ENCODE peak calls at places on chromosomes 12 and 14, in ten cellular contexts. C is heart left ventricle, P is uterus, J is brain microvascular endothelial cell, W is Peyer's patch, S is lower lobe of right lung, B is tibial nerve, K is cardiac muscle cell, X is H9, A is suprapubic skin. F is an unnamed sample.

GRCh38 chr12:33476058-33476457 is 36.4 kb upstream of the SYT10 start:
- DNase-seq in C (no peak), P (no peak), J (no peak), W (no peak), S (no peak), B (no peak), K (no peak), X (no peak), A (no peak), F (no peak)

GRCh38 chr12:14953752-14954151 is 7.6 kb downstream of the ARHGDIB start:
- DNase-seq in C (no peak), P (no peak), J (no peak), W (no peak), S (no peak), B (no peak), K (no peak), X (no peak), A (no peak), F (no peak)

GRCh38 chr12:10235761-10236631 is 23.3 kb downstream of the GABARAPL1 start:
- DNase-seq in C (no peak), P (no peak), J (no peak), W (peak; percentile 77), S (no peak), B (no peak), K (peak; percentile 61), X (no peak), A (no peak), F (no peak)

GRCh38 chr12:124191024-124191359 is 103.9 kb upstream of the RFLNA start:
- DNase-seq in C (no peak), P (no peak), J (no peak), W (no peak), S (no peak), B (no peak), K (peak; percentile 23), X (no peak), A (no peak), F (no peak)

GRCh38 chr14:93870377-93870776 is 56.8 kb upstream of the FAM181A start:
- DNase-seq in C (no peak), P (no peak), J (no peak), W (no peak), S (no peak), B (no peak), K (no peak), X (no peak), A (no peak), F (no peak)

GRCh38 chr12:114443607-114444421 is 37.9 kb upstream of the TBX5 start:
- DNase-seq in C (peak; percentile 62), P (no peak), J (no peak), W (no peak), S (no peak), B (no peak), K (no peak), X (peak; percentile 53), A (no peak), F (no peak)

GRCh38 chr14:36424478-36425102 is 95.4 kb downstream of the NKX2-1 start:
- DNase-seq in C (no peak), P (no peak), J (no peak), W (no peak), S (no peak), B (no peak), K (no peak), X (no peak), A (no peak), F (no peak)

GRCh38 chr12:108666326-108666995 is 32.8 kb upstream of the SELPLG start:
- DNase-seq in C (no peak), P (peak; percentile 50), J (no peak), W (no peak), S (no peak), B (peak; percentile 43), K (peak; percentile 73), X (no peak), A (no peak), F (no peak)

GRCh38 chr12:50033317-50033679 is 8.0 kb upstream of the RACGAP1 start:
- DNase-seq in C (no peak), P (no peak), J (no peak), W (peak; percentile 50), S (peak; percentile 53), B (no peak), K (no peak), X (no peak), A (no peak), F (no peak)

GRCh38 chr14:67680121-67680602 is 5.7 kb upstream of the VTI1B start:
- DNase-seq in C (no peak), P (no peak), J (peak; percentile 92), W (no peak), S (no peak), B (no peak), K (peak; percentile 92), X (no peak), A (no peak), F (peak; percentile 59)
- H3K27ac ChIP-seq in C (no peak overlapping the region), P (no peak overlapping the region), J (peak overlapping the region; percentile 70), W (no peak overlapping the region), S (no peak overlapping the region), B (no peak overlapping the region), K (no peak overlapping the region), X (no peak overlapping the region), A (no peak overlapping the region), F (peak overlapping the region; percentile 73)

DNA sequence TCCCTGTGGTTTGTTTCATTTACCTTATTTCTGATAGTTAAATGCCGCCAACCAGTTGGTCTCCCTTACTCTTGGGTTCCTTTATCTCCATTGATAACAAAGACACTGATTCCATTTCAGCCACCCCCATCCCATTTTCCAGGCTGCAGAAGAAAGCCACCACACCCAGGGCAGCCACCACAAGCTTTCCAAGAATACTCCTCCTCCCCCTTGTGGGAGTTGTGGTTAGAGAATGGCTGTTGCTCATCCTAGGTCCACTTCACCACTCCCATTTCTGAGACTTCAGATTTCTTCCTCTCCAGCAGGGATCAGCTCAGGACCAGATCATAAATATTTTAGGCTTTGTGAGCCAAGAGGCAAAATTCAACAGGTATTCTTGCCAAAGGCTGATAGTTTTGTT is 73.9 kb downstream of the ANO4 start:
- DNase-seq in C (no peak), P (no peak), J (no peak), W (no peak), S (no peak), B (no peak), K (peak; percentile 34), X (no peak), A (no peak), F (no peak)
- TF ChIP-seq CTCF in C (no peak), P (no peak), J (peak; percentile 12), W (no peak), S (no peak), B (no peak), K (no peak), X (no peak), A (no peak), F (no peak)

GRCh38 chr14:20632831-20633771 is 8.4 kb downstream of the OR6S1 start:
- DNase-seq in C (no peak), P (peak; percentile 62), J (peak; percentile 85), W (peak; percentile 63), S (no peak), B (peak; percentile 34), K (peak; percentile 76), X (peak; percentile 92), A (no peak), F (peak; percentile 53)
- H3K27ac ChIP-seq in C (no peak overlapping the region), P (peak overlapping the region; percentile 19), J (no peak overlapping the region), W (no peak overlapping the region), S (no peak overlapping the region), B (no peak overlapping the region), K (no peak overlapping the region), X (peak overlapping the region; percentile 2), A (no peak overlapping the region), F (no peak overlapping the region)

GRCh38 chr12:57031789-57032188 is 15.5 kb upstream of the TAC3 start:
- DNase-seq in C (no peak), P (no peak), J (no peak), W (no peak), S (no peak), B (no peak), K (no peak), X (no peak), A (no peak), F (no peak)

GRCh38 chr12:57027805-57028153 is 11.4 kb upstream of the TAC3 start:
- DNase-seq in C (no peak), P (no peak), J (no peak), W (no peak), S (no peak), B (no peak), K (no peak), X (no peak), A (no peak), F (no peak)

GRCh38 chr12:57027011-57027804 is 10.9 kb upstream of the TAC3 start:
- DNase-seq in C (no peak), P (no peak), J (no peak), W (no peak), S (no peak), B (no peak), K (no peak), X (no peak), A (no peak), F (no peak)

GRCh38 chr12:57033428-57033827 is 16.5 kb downstream of the MYO1A start:
- DNase-seq in C (no peak), P (no peak), J (no peak), W (no peak), S (no peak), B (no peak), K (no peak), X (no peak), A (no peak), F (no peak)

DNA sequence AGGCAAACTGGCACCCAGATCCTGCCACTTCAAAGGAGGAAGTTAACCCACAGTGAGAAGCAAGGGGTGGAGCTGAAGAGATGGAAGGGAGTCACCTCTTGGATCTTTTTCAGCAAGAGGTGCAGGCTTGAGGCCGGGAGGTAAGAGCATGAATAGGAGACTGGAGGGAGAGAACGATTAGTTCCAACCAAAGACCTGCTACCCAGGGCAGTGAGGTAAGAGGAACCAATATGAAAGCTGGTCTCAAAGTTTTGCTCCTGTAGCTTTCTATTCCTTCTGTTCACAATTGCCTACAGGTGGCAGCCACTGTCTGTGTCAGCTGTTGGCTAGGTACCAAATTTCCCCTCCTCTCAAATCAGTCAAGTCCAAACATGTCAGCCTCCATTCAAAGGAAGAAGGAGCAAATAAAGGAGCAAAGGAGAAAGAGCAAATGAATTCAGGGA is 14.9 kb upstream of the TAC3 start:
- DNase-seq in C (no peak), P (no peak), J (no peak), W (no peak), S (no peak), B (no peak), K (no peak), X (no peak), A (no peak), F (no peak)
- TF ChIP-seq CTCF in C (no peak), P (no peak), J (no peak), W (no peak), S (no peak), B (no peak), K (no peak), X (peak; percentile 30), A (no peak), F (no peak)

DNA sequence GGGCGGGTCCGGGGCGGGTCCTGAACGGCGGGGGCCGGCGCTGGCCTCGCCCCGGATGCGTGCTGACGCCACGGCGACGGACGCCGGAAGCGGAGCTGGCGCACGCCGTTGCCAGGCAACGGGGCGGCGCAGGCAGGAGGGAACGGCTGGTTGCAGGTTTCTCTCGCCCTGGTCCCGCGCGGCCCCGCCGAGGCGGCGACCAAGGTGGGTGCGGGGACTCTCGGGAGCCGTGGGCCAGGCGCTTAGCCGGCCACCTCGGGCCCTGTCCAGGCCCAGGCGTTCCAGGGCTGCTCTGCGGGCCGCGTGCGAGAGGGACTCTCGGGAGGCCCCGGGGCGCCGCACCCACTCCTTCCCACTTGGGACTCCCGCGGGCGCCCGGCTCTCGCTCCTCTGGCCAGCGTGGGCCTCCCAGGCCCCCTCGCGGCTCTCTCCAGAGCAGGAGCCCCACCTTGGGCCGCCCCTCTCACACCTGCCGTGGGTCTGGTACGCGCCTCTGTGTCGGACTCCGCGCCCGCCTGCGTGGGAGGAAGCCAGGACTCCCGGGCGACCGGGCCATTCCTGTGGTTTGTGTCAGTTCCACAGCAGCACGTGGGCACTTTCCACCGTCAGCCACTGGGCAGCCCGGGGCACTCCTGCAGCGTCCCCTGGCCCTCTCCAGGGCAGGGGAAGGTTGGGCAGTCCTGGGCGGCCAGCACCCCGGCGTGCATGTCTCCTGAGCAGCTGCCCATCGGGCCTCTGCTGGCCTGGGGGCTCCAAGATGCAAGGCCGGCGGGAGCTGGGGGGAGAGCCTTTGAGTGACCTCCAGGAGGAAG is at the start of gene CLBA1:
- DNase-seq in C (peak; percentile 95), P (peak; percentile 84), J (peak; percentile 68), W (peak; percentile 94), S (peak; percentile 72), B (peak; percentile 65), K (peak; percentile 95), X (peak; percentile 86), A (peak; percentile 92), F (peak; percentile 70)
- H3K27ac ChIP-seq in C (peak within 1 kb of the TSS; percentile 65), P (peak within 1 kb of the TSS; percentile 68), J (peak within 1 kb of the TSS; percentile 8), W (peak within 1 kb of the TSS; percentile 31), S (peak within 1 kb of the TSS; percentile 86), B (peak within 1 kb of the TSS; percentile 84), K (no peak within 1 kb of the TSS), X (no peak within 1 kb of the TSS), A (peak within 1 kb of the TSS; percentile 34), F (no peak within 1 kb of the TSS)

F was measured in AG04450.